ENCODE peak calls at places on chromosomes 4 and X, in eight cellular contexts. J is left lung; Z is stimulated activated CD4-positive, alpha-beta T cell treated with anti-CD3 and anti-CD28 coated beads, Interleukin-4, amount 100 ng/mL, for 48 hours; N is lung; S is SJSA1; R is nucleus accumbens; Y is tibial artery; L is WTC11. F is an unnamed sample.

GRCh38 chr4:186701273-186701672 is 22.4 kb downstream of the FAT1 start:
- DNase-seq in R (peak), N (no peak), J (no peak), Y (no peak), L (peak), Z (no peak), S (peak), F (peak)

GRCh38 chr4:8771666-8772065 is 100.0 kb downstream of the HMX1 start:
- DNase-seq in J (peak), Z (no peak), N (no peak), R (no peak), Y (no peak), S (no peak), L (no peak), F (no peak)

GRCh38 chr4:117965608-117966007 is 68.7 kb upstream of the NDST3 start:
- DNase-seq in N (no peak), J (no peak), S (no peak), R (no peak), Y (no peak), L (no peak), Z (no peak), F (peak)

GRCh38 chr4:184147858-184148799 is 69.5 kb downstream of the ENPP6 start:
- DNase-seq in N (no peak), Z (no peak), J (no peak), S (no peak), R (no peak), Y (no peak), L (no peak), F (no peak)

GRCh38 chrX:94854251-94854650 is 1180.2 kb downstream of the FAM133A start:
- DNase-seq in R (no peak), Z (no peak), N (no peak), L (no peak), Y (no peak), S (no peak), J (no peak), F (no peak)

GRCh38 chr4:38071801-38072567 is 111.8 kb downstream of the PTTG2 start:
- DNase-seq in N (no peak), L (no peak), J (no peak), S (no peak), Y (no peak), Z (no peak), R (no peak), F (no peak)

GRCh38 chr4:10096201-10096975 is 20.2 kb downstream of the WDR1 start:
- DNase-seq in S (peak), Z (peak), Y (peak), R (peak), N (peak), J (peak), L (no peak), F (peak)

GRCh38 chr4:15885422-15885821 is 53.1 kb downstream of the FGFBP1 start:
- DNase-seq in Y (no peak), R (no peak), S (no peak), L (no peak), N (no peak), Z (no peak), J (no peak), F (no peak)

GRCh38 chr4:91256043-91256442 is 1047.7 kb upstream of the GRID2 start:
- DNase-seq in Z (no peak), N (no peak), S (no peak), Y (no peak), R (no peak), J (no peak), L (peak), F (peak)

GRCh38 chrX:10634681-10635161 is 14.3 kb upstream of the MID1 start:
- DNase-seq in J (no peak), Y (no peak), L (no peak), Z (no peak), R (peak), N (no peak), S (peak), F (peak)

GRCh38 chr4:122921971-122922876 is at the start of gene NUDT6:
- DNase-seq in S (peak), N (peak), J (peak), R (peak), L (peak), Z (peak), Y (peak), F (peak)

GRCh38 chrX:39692796-39693195 is 405.0 kb downstream of the BCOR start:
- DNase-seq in Y (no peak), J (no peak), L (no peak), Z (no peak), S (no peak), R (no peak), N (no peak), F (no peak)